ENCODE peak calls at places on chromosomes 7 and 10, in eight cellular contexts. One of them, this sample, is unnamed.

GRCh38 chr10:109892885-109893284 is 30.4 kb downstream of the XPNPEP1 start:
- DNase-seq in CD8-positive, alpha-beta memory T cell: no peak
- DNase-seq in Peyer's patch: no peak
- DNase-seq in fibroblast of lung: peak; percentile 83
- DNase-seq in A549: no peak
- DNase-seq in GM23248: peak; percentile 93
- DNase-seq in hepatocyte: peak; percentile 57
- DNase-seq in naive thymus-derived CD4-positive, alpha-beta T cell: no peak
- DNase-seq in this sample: no peak

GRCh38 chr7:133235212-133235883 is 17.5 kb upstream of the EXOC4 start:
- DNase-seq in CD8-positive, alpha-beta memory T cell: no peak
- DNase-seq in Peyer's patch: no peak
- DNase-seq in fibroblast of lung: peak; percentile 56
- DNase-seq in A549: no peak
- DNase-seq in GM23248: peak; percentile 20
- DNase-seq in hepatocyte: no peak
- DNase-seq in naive thymus-derived CD4-positive, alpha-beta T cell: no peak
- DNase-seq in this sample: no peak

GRCh38 chr10:88114368-88114767 is 250.9 kb downstream of the PTEN start:
- DNase-seq in CD8-positive, alpha-beta memory T cell: no peak
- DNase-seq in Peyer's patch: peak; percentile 52
- DNase-seq in fibroblast of lung: peak; percentile 14
- DNase-seq in A549: peak; percentile 62
- DNase-seq in GM23248: peak; percentile 35
- DNase-seq in hepatocyte: peak; percentile 60
- DNase-seq in naive thymus-derived CD4-positive, alpha-beta T cell: no peak
- DNase-seq in this sample: no peak

GRCh38 chr7:117972606-117973005 is 99.4 kb upstream of the CTTNBP2 start:
- DNase-seq in CD8-positive, alpha-beta memory T cell: no peak
- DNase-seq in Peyer's patch: no peak
- DNase-seq in fibroblast of lung: no peak
- DNase-seq in A549: no peak
- DNase-seq in GM23248: no peak
- DNase-seq in hepatocyte: no peak
- DNase-seq in naive thymus-derived CD4-positive, alpha-beta T cell: no peak
- DNase-seq in this sample: no peak

GRCh38 chr10:86389441-86390193 is 23.0 kb upstream of the GRID1 start:
- DNase-seq in CD8-positive, alpha-beta memory T cell: no peak
- DNase-seq in Peyer's patch: no peak
- DNase-seq in fibroblast of lung: no peak
- DNase-seq in A549: peak; percentile 43
- DNase-seq in GM23248: peak; percentile 38
- DNase-seq in hepatocyte: peak; percentile 81
- DNase-seq in naive thymus-derived CD4-positive, alpha-beta T cell: peak; percentile 37
- DNase-seq in this sample: no peak

GRCh38 chr7:133854739-133855138 is 272.4 kb upstream of the LRGUK start:
- DNase-seq in CD8-positive, alpha-beta memory T cell: no peak
- DNase-seq in Peyer's patch: no peak
- DNase-seq in fibroblast of lung: peak; percentile 50
- DNase-seq in A549: peak; percentile 27
- DNase-seq in GM23248: peak; percentile 68
- DNase-seq in hepatocyte: peak; percentile 59
- DNase-seq in naive thymus-derived CD4-positive, alpha-beta T cell: no peak
- DNase-seq in this sample: no peak

GRCh38 chr7:114047889-114048288 is 129.1 kb upstream of the PPP1R3A start:
- DNase-seq in CD8-positive, alpha-beta memory T cell: no peak
- DNase-seq in Peyer's patch: no peak
- DNase-seq in fibroblast of lung: peak; percentile 77
- DNase-seq in A549: peak; percentile 1
- DNase-seq in GM23248: peak; percentile 87
- DNase-seq in hepatocyte: peak; percentile 18
- DNase-seq in naive thymus-derived CD4-positive, alpha-beta T cell: no peak
- DNase-seq in this sample: no peak

GRCh38 chr7:601573-602340 is 82.1 kb upstream of the PDGFA start:
- DNase-seq in CD8-positive, alpha-beta memory T cell: peak; percentile 76
- DNase-seq in Peyer's patch: peak; percentile 81
- DNase-seq in fibroblast of lung: peak; percentile 38
- DNase-seq in A549: no peak
- DNase-seq in GM23248: peak; percentile 37
- DNase-seq in hepatocyte: no peak
- DNase-seq in naive thymus-derived CD4-positive, alpha-beta T cell: peak; percentile 93
- DNase-seq in this sample: peak; percentile 69

GRCh38 chr10:124093076-124093773 is at the start of gene CHST15:
- DNase-seq in CD8-positive, alpha-beta memory T cell: no peak
- DNase-seq in Peyer's patch: peak; percentile 49
- DNase-seq in fibroblast of lung: peak; percentile 77
- DNase-seq in A549: peak; percentile 79
- DNase-seq in GM23248: peak; percentile 38
- DNase-seq in hepatocyte: peak; percentile 77
- DNase-seq in naive thymus-derived CD4-positive, alpha-beta T cell: peak; percentile 39
- DNase-seq in this sample: peak; percentile 12

GRCh38 chr10:9012312-9012711 is 957.8 kb downstream of the GATA3 start:
- DNase-seq in CD8-positive, alpha-beta memory T cell: no peak
- DNase-seq in Peyer's patch: no peak
- DNase-seq in fibroblast of lung: peak; percentile 84
- DNase-seq in A549: no peak
- DNase-seq in GM23248: peak; percentile 7
- DNase-seq in hepatocyte: no peak
- DNase-seq in naive thymus-derived CD4-positive, alpha-beta T cell: no peak
- DNase-seq in this sample: no peak

GRCh38 chr10:62076872-62077271 is 175.4 kb downstream of the ARID5B start:
- DNase-seq in CD8-positive, alpha-beta memory T cell: no peak
- DNase-seq in Peyer's patch: no peak
- DNase-seq in fibroblast of lung: peak; percentile 93
- DNase-seq in A549: peak; percentile 69
- DNase-seq in GM23248: peak; percentile 88
- DNase-seq in hepatocyte: no peak
- DNase-seq in naive thymus-derived CD4-positive, alpha-beta T cell: no peak
- DNase-seq in this sample: no peak

GRCh38 chr10:36141786-36142560 is 499.9 kb upstream of the FZD8 start:
- DNase-seq in CD8-positive, alpha-beta memory T cell: no peak
- DNase-seq in Peyer's patch: no peak
- DNase-seq in fibroblast of lung: no peak
- DNase-seq in A549: no peak
- DNase-seq in GM23248: no peak
- DNase-seq in hepatocyte: no peak
- DNase-seq in naive thymus-derived CD4-positive, alpha-beta T cell: no peak
- DNase-seq in this sample: no peak

GRCh38 chr7:18508441-18509427 is 13.2 kb downstream of the HDAC9 start:
- DNase-seq in CD8-positive, alpha-beta memory T cell: no peak
- DNase-seq in Peyer's patch: no peak
- DNase-seq in fibroblast of lung: peak; percentile 98
- DNase-seq in A549: peak; percentile 23
- DNase-seq in GM23248: peak; percentile 95
- DNase-seq in hepatocyte: peak; percentile 34
- DNase-seq in naive thymus-derived CD4-positive, alpha-beta T cell: no peak
- DNase-seq in this sample: no peak
- H3K4me3 ChIP-seq in CD8-positive, alpha-beta memory T cell: no peak overlapping the region
- H3K4me3 ChIP-seq in Peyer's patch: no peak overlapping the region
- H3K4me3 ChIP-seq in fibroblast of lung: peak overlapping the region; percentile 35
- H3K4me3 ChIP-seq in A549: no peak overlapping the region
- H3K4me3 ChIP-seq in GM23248: peak overlapping the region; percentile 65
- H3K4me3 ChIP-seq in hepatocyte: no peak overlapping the region
- H3K4me3 ChIP-seq in naive thymus-derived CD4-positive, alpha-beta T cell: no peak overlapping the region
- H3K4me3 ChIP-seq in this sample: no peak overlapping the region

GRCh38 chr10:68145705-68146104 is 36.4 kb downstream of the MYPN start:
- DNase-seq in CD8-positive, alpha-beta memory T cell: no peak
- DNase-seq in Peyer's patch: no peak
- DNase-seq in fibroblast of lung: no peak
- DNase-seq in A549: no peak
- DNase-seq in GM23248: no peak
- DNase-seq in hepatocyte: no peak
- DNase-seq in naive thymus-derived CD4-positive, alpha-beta T cell: no peak
- DNase-seq in this sample: no peak

GRCh38 chr10:68142761-68143160 is 33.5 kb downstream of the MYPN start:
- DNase-seq in CD8-positive, alpha-beta memory T cell: no peak
- DNase-seq in Peyer's patch: no peak
- DNase-seq in fibroblast of lung: no peak
- DNase-seq in A549: no peak
- DNase-seq in GM23248: no peak
- DNase-seq in hepatocyte: no peak
- DNase-seq in naive thymus-derived CD4-positive, alpha-beta T cell: no peak
- DNase-seq in this sample: no peak

GRCh38 chr10:68146133-68146532 is 36.8 kb downstream of the MYPN start:
- DNase-seq in CD8-positive, alpha-beta memory T cell: no peak
- DNase-seq in Peyer's patch: no peak
- DNase-seq in fibroblast of lung: no peak
- DNase-seq in A549: no peak
- DNase-seq in GM23248: no peak
- DNase-seq in hepatocyte: no peak
- DNase-seq in naive thymus-derived CD4-positive, alpha-beta T cell: no peak
- DNase-seq in this sample: no peak

GRCh38 chr10:68139451-68140272 is 30.4 kb downstream of the MYPN start:
- DNase-seq in CD8-positive, alpha-beta memory T cell: no peak
- DNase-seq in Peyer's patch: no peak
- DNase-seq in fibroblast of lung: peak; percentile 69
- DNase-seq in A549: no peak
- DNase-seq in GM23248: peak; percentile 24
- DNase-seq in hepatocyte: no peak
- DNase-seq in naive thymus-derived CD4-positive, alpha-beta T cell: no peak
- DNase-seq in this sample: no peak

GRCh38 chr10:68144709-68145108 is 35.4 kb downstream of the MYPN start:
- DNase-seq in CD8-positive, alpha-beta memory T cell: no peak
- DNase-seq in Peyer's patch: no peak
- DNase-seq in fibroblast of lung: no peak
- DNase-seq in A549: no peak
- DNase-seq in GM23248: no peak
- DNase-seq in hepatocyte: peak; percentile 35
- DNase-seq in naive thymus-derived CD4-positive, alpha-beta T cell: no peak
- DNase-seq in this sample: no peak
- H3K27ac ChIP-seq in CD8-positive, alpha-beta memory T cell: no peak overlapping the region
- H3K27ac ChIP-seq in Peyer's patch: no peak overlapping the region
- H3K27ac ChIP-seq in fibroblast of lung: no peak overlapping the region
- H3K27ac ChIP-seq in A549: no peak overlapping the region
- H3K27ac ChIP-seq in GM23248: no peak overlapping the region
- H3K27ac ChIP-seq in hepatocyte: peak overlapping the region; percentile 65
- H3K27ac ChIP-seq in naive thymus-derived CD4-positive, alpha-beta T cell: no peak overlapping the region
- H3K27ac ChIP-seq in this sample: no peak overlapping the region

DNA sequence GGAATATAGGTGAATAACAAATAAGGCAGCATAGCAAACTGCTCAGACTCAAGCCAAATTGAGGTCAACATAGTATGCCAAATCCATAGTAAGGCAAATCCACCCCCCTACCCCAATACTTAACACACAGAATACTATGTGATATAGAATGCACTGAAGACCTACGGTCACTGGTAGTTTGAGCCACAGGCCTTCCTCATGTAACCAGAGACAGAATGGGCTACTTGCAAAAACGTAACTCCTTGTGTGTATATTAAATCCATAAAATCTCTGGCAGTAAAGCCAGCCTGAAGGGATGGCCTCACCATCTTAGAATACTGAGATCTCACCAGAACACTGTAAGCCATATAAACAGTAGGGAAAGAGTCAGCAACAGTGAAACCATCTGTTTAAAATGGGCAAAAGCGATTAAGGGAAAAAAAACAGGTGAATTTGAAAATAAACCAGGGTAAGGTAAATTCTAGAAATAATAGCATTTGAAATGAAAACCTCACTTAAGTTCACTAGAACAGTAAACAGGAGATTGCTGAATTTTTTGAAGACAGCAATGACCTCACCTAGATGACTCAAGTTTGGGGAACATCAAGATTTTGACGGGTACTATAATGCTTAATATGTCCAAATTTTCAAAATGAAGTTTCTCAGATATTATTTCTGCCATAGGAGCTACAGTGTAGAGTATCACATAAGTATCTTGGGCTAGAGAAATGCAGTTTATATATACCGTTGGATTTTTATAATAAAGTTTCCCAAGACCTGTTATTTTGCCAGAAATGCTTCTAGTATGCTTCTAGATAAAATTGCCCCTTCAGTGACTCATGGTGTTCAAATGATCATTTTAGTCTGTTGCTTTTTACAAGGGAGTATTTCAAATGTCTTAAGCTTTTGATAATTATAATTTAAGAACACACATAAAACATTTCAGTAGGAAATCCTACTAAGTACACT is 13.9 kb downstream of the HNRNPA2B1 start:
- DNase-seq in CD8-positive, alpha-beta memory T cell: no peak
- DNase-seq in Peyer's patch: no peak
- DNase-seq in fibroblast of lung: no peak
- DNase-seq in A549: no peak
- DNase-seq in GM23248: no peak
- DNase-seq in hepatocyte: no peak
- DNase-seq in naive thymus-derived CD4-positive, alpha-beta T cell: no peak
- DNase-seq in this sample: no peak
- H3K4me1 ChIP-seq in CD8-positive, alpha-beta memory T cell: peaks cover 42% of the 10 kb centered on the region
- H3K4me1 ChIP-seq in Peyer's patch: no peaks in the 10 kb centered on the region
- H3K4me1 ChIP-seq in fibroblast of lung: no peaks in the 10 kb centered on the region
- H3K4me1 ChIP-seq in A549: peaks cover 95% of the 10 kb centered on the region
- H3K4me1 ChIP-seq in GM23248: peaks cover 8% of the 10 kb centered on the region
- H3K4me1 ChIP-seq in hepatocyte: peaks cover 8% of the 10 kb centered on the region
- H3K4me1 ChIP-seq in naive thymus-derived CD4-positive, alpha-beta T cell: peaks cover 12% of the 10 kb centered on the region
- H3K4me1 ChIP-seq in this sample: peaks cover 72% of the 10 kb centered on the region

GRCh38 chr7:44325181-44325671 is at the start of gene CAMK2B:
- DNase-seq in CD8-positive, alpha-beta memory T cell: no peak
- DNase-seq in Peyer's patch: no peak
- DNase-seq in fibroblast of lung: no peak
- DNase-seq in A549: no peak
- DNase-seq in GM23248: peak; percentile 41
- DNase-seq in hepatocyte: no peak
- DNase-seq in naive thymus-derived CD4-positive, alpha-beta T cell: peak; percentile 41
- DNase-seq in this sample: no peak
- H3K4me3 ChIP-seq in CD8-positive, alpha-beta memory T cell: no peak within 1 kb of the TSS
- H3K4me3 ChIP-seq in Peyer's patch: no peak within 1 kb of the TSS
- H3K4me3 ChIP-seq in fibroblast of lung: no peak within 1 kb of the TSS
- H3K4me3 ChIP-seq in A549: peak within 1 kb of the TSS; percentile 55
- H3K4me3 ChIP-seq in GM23248: peak within 1 kb of the TSS; percentile 52
- H3K4me3 ChIP-seq in hepatocyte: no peak within 1 kb of the TSS
- H3K4me3 ChIP-seq in naive thymus-derived CD4-positive, alpha-beta T cell: no peak within 1 kb of the TSS
- H3K4me3 ChIP-seq in this sample: no peak within 1 kb of the TSS

GRCh38 chr7:125820495-125820894 is 890.9 kb upstream of the POT1 start:
- DNase-seq in CD8-positive, alpha-beta memory T cell: no peak
- DNase-seq in Peyer's patch: no peak
- DNase-seq in fibroblast of lung: peak; percentile 1
- DNase-seq in A549: no peak
- DNase-seq in GM23248: no peak
- DNase-seq in hepatocyte: no peak
- DNase-seq in naive thymus-derived CD4-positive, alpha-beta T cell: no peak
- DNase-seq in this sample: no peak
- H3K27ac ChIP-seq in CD8-positive, alpha-beta memory T cell: no peak overlapping the region
- H3K27ac ChIP-seq in Peyer's patch: no peak overlapping the region
- H3K27ac ChIP-seq in fibroblast of lung: no peak overlapping the region
- H3K27ac ChIP-seq in A549: no peak overlapping the region
- H3K27ac ChIP-seq in GM23248: no peak overlapping the region
- H3K27ac ChIP-seq in hepatocyte: no peak overlapping the region
- H3K27ac ChIP-seq in naive thymus-derived CD4-positive, alpha-beta T cell: no peak overlapping the region
- H3K27ac ChIP-seq in this sample: no peak overlapping the region

DNA sequence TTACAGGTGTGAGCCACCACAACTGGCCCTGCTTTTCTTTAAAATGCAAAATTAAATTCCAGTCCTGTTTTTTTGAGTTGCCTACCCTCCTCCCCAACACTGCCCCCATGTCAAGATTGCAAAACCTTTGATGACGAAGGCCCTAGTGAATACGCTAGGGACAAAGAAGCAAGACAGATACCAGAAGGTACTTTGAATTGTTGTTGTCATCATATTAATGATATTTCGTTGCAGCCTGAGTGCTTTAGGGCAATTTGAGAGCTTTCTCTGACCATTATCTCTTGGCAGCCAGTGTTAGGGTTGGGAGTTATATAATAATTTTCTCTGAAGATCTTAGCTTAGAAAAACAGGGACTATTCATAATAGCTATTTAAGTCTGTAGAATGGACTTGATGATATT is 7.1 kb downstream of the CCSER2 start:
- DNase-seq in CD8-positive, alpha-beta memory T cell: no peak
- DNase-seq in Peyer's patch: no peak
- DNase-seq in fibroblast of lung: no peak
- DNase-seq in A549: no peak
- DNase-seq in GM23248: no peak
- DNase-seq in hepatocyte: no peak
- DNase-seq in naive thymus-derived CD4-positive, alpha-beta T cell: no peak
- DNase-seq in this sample: no peak
- H3K4me1 ChIP-seq in CD8-positive, alpha-beta memory T cell: peaks cover 75% of the 10 kb centered on the region
- H3K4me1 ChIP-seq in Peyer's patch: peaks cover 11% of the 10 kb centered on the region
- H3K4me1 ChIP-seq in fibroblast of lung: peaks cover 2% of the 10 kb centered on the region
- H3K4me1 ChIP-seq in A549: peaks cover 17% of the 10 kb centered on the region
- H3K4me1 ChIP-seq in GM23248: peaks cover 27% of the 10 kb centered on the region
- H3K4me1 ChIP-seq in hepatocyte: no peaks in the 10 kb centered on the region
- H3K4me1 ChIP-seq in naive thymus-derived CD4-positive, alpha-beta T cell: peaks cover 55% of the 10 kb centered on the region
- H3K4me1 ChIP-seq in this sample: peaks cover 85% of the 10 kb centered on the region

This sample was measured in CD4-positive, alpha-beta memory T cell.